ENCODE peak calls at places on chromosome 16, in ten cellular contexts. V is GM12864, Y is right cardiac atrium, A is heart left ventricle, C is bronchial epithelial cell, K is AG09309, H is right lobe of liver, D is tibial artery, O is ascending aorta, G is choroid plexus epithelial cell. T is an unnamed sample.
A peak's percentile ranks its signal among the peaks of the same experiment; 100 is the strongest.

GRCh38 chr16:87499189-87499486 is 6.3 kb upstream of the ZCCHC14 start:
- DNase-seq in V (no peak), Y (no peak), A (no peak), C (peak; percentile 68), K (peak; percentile 25), H (no peak), D (no peak), O (no peak), G (peak; percentile 69), T (no peak)

GRCh38 chr16:29962344-29962994 is 590 bp downstream of the TMEM219 start:
- DNase-seq in V (no peak), Y (peak; percentile 43), A (no peak), C (peak; percentile 21), K (no peak), H (no peak), D (peak; percentile 29), O (no peak), G (peak; percentile 65), T (no peak)

GRCh38 chr16:81616321-81617020 is 162.6 kb upstream of the PLCG2 start:
- DNase-seq in V (peak; percentile 33), Y (peak; percentile 89), A (peak; percentile 76), C (no peak), K (no peak), H (no peak), D (no peak), O (no peak), G (peak; percentile 87), T (peak; percentile 16)

GRCh38 chr16:26987631-26988030 is 79.1 kb upstream of the C16orf82 start:
- DNase-seq in V (no peak), Y (no peak), A (no peak), C (no peak), K (no peak), H (no peak), D (no peak), O (no peak), G (peak; percentile 81), T (no peak)

GRCh38 chr16:73171901-73172619 is 124.1 kb upstream of the ZFHX3 start:
- DNase-seq in V (no peak), Y (peak; percentile 67), A (peak; percentile 42), C (no peak), K (no peak), H (no peak), D (no peak), O (no peak), G (no peak), T (no peak)

GRCh38 chr16:9033125-9033830 is 58.2 kb upstream of the HAPSTR1 start:
- DNase-seq in V (no peak), Y (no peak), A (peak; percentile 51), C (peak; percentile 61), K (no peak), H (peak; percentile 52), D (peak; percentile 25), O (no peak), G (peak; percentile 85), T (no peak)

GRCh38 chr16:50747206-50747956 is 5.5 kb downstream of the CYLD start:
- DNase-seq in V (peak; percentile 33), Y (no peak), A (no peak), C (peak; percentile 45), K (no peak), H (no peak), D (no peak), O (no peak), G (peak; percentile 55), T (no peak)

GRCh38 chr16:85072947-85073346 is 39.3 kb downstream of the CIBAR2 start:
- DNase-seq in V (no peak), Y (peak; percentile 87), A (peak; percentile 76), C (peak; percentile 41), K (peak; percentile 49), H (no peak), D (no peak), O (no peak), G (no peak), T (no peak)

GRCh38 chr16:58755989-58756649 is 22.0 kb upstream of the GOT2 start:
- DNase-seq in V (peak; percentile 44), Y (peak; percentile 75), A (peak; percentile 75), C (peak; percentile 69), K (peak; percentile 37), H (peak; percentile 79), D (peak; percentile 58), O (peak; percentile 77), G (peak; percentile 88), T (peak; percentile 9)

GRCh38 chr16:19589771-19590302 is 34.3 kb downstream of the VPS35L start:
- DNase-seq in V (no peak), Y (no peak), A (no peak), C (no peak), K (peak; percentile 66), H (no peak), D (no peak), O (no peak), G (peak; percentile 81), T (no peak)

GRCh38 chr16:85395913-85396878 is 216.9 kb upstream of the GSE1 start:
- DNase-seq in V (no peak), Y (peak; percentile 71), A (no peak), C (peak; percentile 93), K (no peak), H (peak; percentile 41), D (peak; percentile 36), O (peak; percentile 65), G (peak; percentile 66), T (no peak)

GRCh38 chr16:22191966-22192260 is 14.2 kb upstream of the EEF2K start:
- DNase-seq in V (no peak), Y (peak; percentile 55), A (no peak), C (no peak), K (no peak), H (no peak), D (no peak), O (no peak), G (peak; percentile 46), T (no peak)

GRCh38 chr16:69397821-69398521 is 12.2 kb upstream of the TERF2 start:
- DNase-seq in V (no peak), Y (no peak), A (peak; percentile 41), C (peak; percentile 77), K (no peak), H (peak; percentile 68), D (peak; percentile 41), O (peak; percentile 71), G (peak; percentile 90), T (no peak)

GRCh38 chr16:57141822-57142631 is 43.8 kb downstream of the PSME3IP1 start:
- DNase-seq in V (peak; percentile 18), Y (no peak), A (no peak), C (peak; percentile 23), K (no peak), H (no peak), D (no peak), O (no peak), G (no peak), T (no peak)

GRCh38 chr16:76268824-76269223 is 8.4 kb upstream of the CNTNAP4 start:
- DNase-seq in V (no peak), Y (no peak), A (no peak), C (peak; percentile 2), K (no peak), H (no peak), D (no peak), O (no peak), G (no peak), T (no peak)

DNA sequence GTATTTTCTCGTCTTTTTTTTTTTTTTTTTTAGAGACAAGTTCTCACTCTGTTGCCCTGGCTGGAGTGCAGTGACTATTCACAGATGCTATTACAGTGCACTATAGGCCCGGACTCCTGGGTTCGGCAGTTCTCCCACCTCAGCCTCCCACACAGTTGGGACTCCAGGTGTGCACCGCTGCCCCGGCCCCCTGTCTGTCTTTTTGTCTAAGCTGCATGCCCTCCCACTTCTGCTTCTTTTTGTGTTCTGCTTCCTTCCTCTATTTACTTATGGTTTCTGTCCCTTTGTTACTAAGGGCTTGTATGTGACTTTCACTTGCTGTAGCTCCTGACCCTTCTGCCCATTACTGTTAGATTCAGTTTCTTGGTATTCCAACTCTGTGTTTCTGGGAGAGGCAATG is 20.5 kb downstream of the SLC7A6 start:
- DNase-seq in V (peak; percentile 72), Y (no peak), A (no peak), C (no peak), K (no peak), H (no peak), D (no peak), O (no peak), G (no peak), T (no peak)
- H3K4me3 ChIP-seq in V (peak overlapping the region; percentile 8), Y (no peak overlapping the region), A (no peak overlapping the region), C (no peak overlapping the region), K (no peak overlapping the region), H (no peak overlapping the region), D (no peak overlapping the region), O (no peak overlapping the region), G (no peak overlapping the region), T (no peak overlapping the region)

GRCh38 chr16:11498683-11499082 is 88.0 kb downstream of the LITAF start:
- DNase-seq in V (no peak), Y (no peak), A (no peak), C (no peak), K (no peak), H (no peak), D (no peak), O (no peak), G (no peak), T (no peak)
- H3K4me3 ChIP-seq in V (no peak overlapping the region), Y (no peak overlapping the region), A (no peak overlapping the region), C (no peak overlapping the region), K (no peak overlapping the region), H (no peak overlapping the region), D (no peak overlapping the region), O (no peak overlapping the region), G (no peak overlapping the region), T (no peak overlapping the region)

DNA sequence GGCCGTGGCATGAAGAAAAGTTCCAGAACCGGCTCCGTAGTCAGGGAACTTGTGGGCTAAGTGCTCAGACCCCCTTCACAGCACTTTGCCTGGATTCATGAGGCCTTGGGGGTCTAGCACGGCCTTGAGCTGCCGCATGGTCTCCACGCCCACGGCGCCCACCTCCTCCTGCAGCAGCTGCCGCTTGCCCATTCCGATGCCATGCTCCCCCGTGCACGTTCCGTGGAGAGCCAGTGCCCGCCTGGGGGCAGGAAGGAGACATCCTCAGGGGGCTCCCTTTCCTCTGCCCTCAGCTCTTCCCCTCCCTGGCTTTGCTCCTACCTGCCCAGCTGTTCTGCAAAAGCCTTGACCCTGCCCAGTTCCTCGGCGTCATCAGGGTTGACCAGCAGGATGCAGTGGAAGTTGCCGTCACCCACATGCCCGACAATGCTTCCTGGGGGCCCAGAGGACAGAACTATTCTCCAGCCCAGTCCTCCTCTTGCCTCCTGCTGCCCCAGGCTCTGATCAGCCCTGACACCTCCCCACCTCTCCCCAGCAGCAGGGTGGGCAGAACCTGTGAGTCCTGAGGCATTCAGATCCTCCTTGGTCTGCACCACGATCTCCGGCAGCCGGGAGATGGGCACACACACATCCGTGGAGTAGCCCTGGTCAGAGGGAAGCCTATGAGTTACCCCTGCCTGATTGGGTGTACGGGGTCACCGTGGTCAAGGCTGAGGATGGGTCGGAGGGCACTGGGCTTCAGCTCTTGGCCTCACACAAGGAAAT is 4.1 kb downstream of the LDHD start:
- DNase-seq in V (no peak), Y (no peak), A (no peak), C (no peak), K (no peak), H (no peak), D (no peak), O (no peak), G (no peak), T (no peak)
- H3K4me3 ChIP-seq in V (no peak overlapping the region), Y (no peak overlapping the region), A (no peak overlapping the region), C (no peak overlapping the region), K (no peak overlapping the region), H (no peak overlapping the region), D (no peak overlapping the region), O (no peak overlapping the region), G (no peak overlapping the region), T (no peak overlapping the region)

DNA sequence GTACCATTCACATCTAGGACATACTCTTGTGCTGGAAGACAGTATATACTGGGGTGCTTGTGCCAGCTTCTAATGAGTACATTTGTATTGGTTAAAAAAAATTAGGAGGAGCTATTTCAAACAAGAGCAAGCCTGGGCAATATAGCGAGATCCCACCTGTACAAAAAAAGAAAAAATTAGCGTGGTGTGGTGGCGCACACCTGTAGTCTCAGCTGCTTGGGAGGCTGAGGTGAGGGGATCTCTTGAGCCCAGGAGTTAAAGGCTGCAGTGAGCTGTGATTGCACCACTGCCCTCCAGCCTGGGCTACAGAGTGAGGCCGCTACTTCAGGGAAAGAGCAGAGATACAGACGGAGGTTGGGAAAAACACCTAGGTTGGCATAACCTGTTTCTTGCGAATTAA is 1.2 kb downstream of the MRTFB start:
- DNase-seq in V (no peak), Y (no peak), A (no peak), C (no peak), K (no peak), H (no peak), D (no peak), O (no peak), G (no peak), T (no peak)
- H3K4me3 ChIP-seq in V (no peak overlapping the region), Y (peak overlapping the region; percentile 55), A (peak overlapping the region; percentile 81), C (peak overlapping the region; percentile 79), K (no peak overlapping the region), H (peak overlapping the region; percentile 82), D (peak overlapping the region; percentile 83), O (peak overlapping the region; percentile 100), G (peak overlapping the region; percentile 92), T (peak overlapping the region; percentile 90)

T was measured in esophagus squamous epithelium.